ENCODE peak calls at places on chromosomes 5 and 9, in six cellular contexts. One of them, this sample, is unnamed. For H3K9me3, the result is how much of the 10 kb centered on the place peaks cover.

GRCh38 chr5:178203670-178204204 is 596 bp upstream of the HNRNPAB start:
- DNase-seq in left ventricle myocardium inferior: no peak
- DNase-seq in right atrium auricular region: no peak
- DNase-seq in neural progenitor cell: no peak
- DNase-seq in mammary epithelial cell: no peak
- DNase-seq in heart left ventricle: no peak
- DNase-seq in this sample: no peak

GRCh38 chr9:3526903-3527652 is 1.3 kb upstream of the RFX3 start:
- DNase-seq in left ventricle myocardium inferior: no peak
- DNase-seq in heart left ventricle: no peak
- DNase-seq in mammary epithelial cell: no peak
- DNase-seq in neural progenitor cell: peak
- DNase-seq in right atrium auricular region: no peak
- DNase-seq in this sample: peak

GRCh38 chr9:111994831-111995458 is 98.3 kb downstream of the UGCG start:
- DNase-seq in left ventricle myocardium inferior: no peak
- DNase-seq in right atrium auricular region: peak
- DNase-seq in mammary epithelial cell: peak
- DNase-seq in heart left ventricle: no peak
- DNase-seq in neural progenitor cell: no peak
- DNase-seq in this sample: no peak

GRCh38 chr9:35490155-35490909 is 421 bp downstream of the RUSC2 start:
- DNase-seq in left ventricle myocardium inferior: peak
- DNase-seq in mammary epithelial cell: peak
- DNase-seq in neural progenitor cell: peak
- DNase-seq in right atrium auricular region: no peak
- DNase-seq in heart left ventricle: no peak
- DNase-seq in this sample: peak

GRCh38 chr5:122311400-122311887 is 593 bp upstream of the SNCAIP start:
- DNase-seq in neural progenitor cell: no peak
- DNase-seq in mammary epithelial cell: no peak
- DNase-seq in heart left ventricle: peak
- DNase-seq in left ventricle myocardium inferior: no peak
- DNase-seq in right atrium auricular region: no peak
- DNase-seq in this sample: no peak

GRCh38 chr9:15225564-15226126 is 81.4 kb downstream of the TTC39B start:
- DNase-seq in neural progenitor cell: no peak
- DNase-seq in mammary epithelial cell: no peak
- DNase-seq in right atrium auricular region: no peak
- DNase-seq in left ventricle myocardium inferior: no peak
- DNase-seq in heart left ventricle: no peak
- DNase-seq in this sample: no peak

GRCh38 chr5:113065626-113066025 is 89.0 kb downstream of the DCP2 start:
- DNase-seq in mammary epithelial cell: no peak
- DNase-seq in left ventricle myocardium inferior: no peak
- DNase-seq in right atrium auricular region: no peak
- DNase-seq in neural progenitor cell: no peak
- DNase-seq in heart left ventricle: no peak
- DNase-seq in this sample: no peak

GRCh38 chr9:26893030-26893676 is 551 bp upstream of the CAAP1 start:
- DNase-seq in neural progenitor cell: peak
- DNase-seq in mammary epithelial cell: no peak
- DNase-seq in right atrium auricular region: no peak
- DNase-seq in left ventricle myocardium inferior: no peak
- DNase-seq in heart left ventricle: no peak
- DNase-seq in this sample: no peak

GRCh38 chr9:90600029-90600428 is 42.6 kb downstream of the DIRAS2 start:
- DNase-seq in mammary epithelial cell: peak
- DNase-seq in neural progenitor cell: no peak
- DNase-seq in right atrium auricular region: no peak
- DNase-seq in heart left ventricle: no peak
- DNase-seq in left ventricle myocardium inferior: no peak
- DNase-seq in this sample: peak

GRCh38 chr5:151745071-151745705 is 13.2 kb downstream of the ATOX1 start:
- DNase-seq in neural progenitor cell: no peak
- DNase-seq in right atrium auricular region: no peak
- DNase-seq in mammary epithelial cell: peak
- DNase-seq in left ventricle myocardium inferior: peak
- DNase-seq in heart left ventricle: peak
- DNase-seq in this sample: no peak

GRCh38 chr5:177546262-177546741 is 8.1 kb downstream of the FAM193B start:
- DNase-seq in left ventricle myocardium inferior: no peak
- DNase-seq in mammary epithelial cell: peak
- DNase-seq in heart left ventricle: no peak
- DNase-seq in right atrium auricular region: peak
- DNase-seq in neural progenitor cell: no peak
- DNase-seq in this sample: no peak

GRCh38 chr9:78567693-78568092 is 270.8 kb downstream of the PSAT1 start:
- DNase-seq in heart left ventricle: no peak
- DNase-seq in neural progenitor cell: peak
- DNase-seq in mammary epithelial cell: peak
- DNase-seq in right atrium auricular region: no peak
- DNase-seq in left ventricle myocardium inferior: no peak
- DNase-seq in this sample: no peak

GRCh38 chr9:12817702-12818101 is 42.9 kb downstream of the LURAP1L start:
- DNase-seq in left ventricle myocardium inferior: no peak
- DNase-seq in heart left ventricle: no peak
- DNase-seq in neural progenitor cell: no peak
- DNase-seq in right atrium auricular region: no peak
- DNase-seq in mammary epithelial cell: peak
- DNase-seq in this sample: no peak

GRCh38 chr9:114025196-114025753 is 52.8 kb downstream of the AMBP start:
- DNase-seq in mammary epithelial cell: no peak
- DNase-seq in left ventricle myocardium inferior: no peak
- DNase-seq in neural progenitor cell: no peak
- DNase-seq in right atrium auricular region: no peak
- DNase-seq in heart left ventricle: no peak
- DNase-seq in this sample: no peak

GRCh38 chr5:13350754-13351153 is 593.7 kb downstream of the DNAH5 start:
- DNase-seq in neural progenitor cell: no peak
- DNase-seq in left ventricle myocardium inferior: no peak
- DNase-seq in heart left ventricle: no peak
- DNase-seq in right atrium auricular region: no peak
- DNase-seq in mammary epithelial cell: no peak
- DNase-seq in this sample: no peak

GRCh38 chr5:114223866-114224265 is 138.0 kb upstream of the KCNN2 start:
- DNase-seq in left ventricle myocardium inferior: no peak
- DNase-seq in heart left ventricle: no peak
- DNase-seq in neural progenitor cell: peak
- DNase-seq in mammary epithelial cell: peak
- DNase-seq in right atrium auricular region: no peak
- DNase-seq in this sample: peak

GRCh38 chr9:110320651-110321050 is 17.0 kb downstream of the TXNDC8 start:
- DNase-seq in mammary epithelial cell: no peak
- DNase-seq in neural progenitor cell: no peak
- DNase-seq in heart left ventricle: no peak
- DNase-seq in left ventricle myocardium inferior: no peak
- DNase-seq in right atrium auricular region: no peak
- DNase-seq in this sample: no peak

GRCh38 chr5:54722846-54723433 is 205.4 kb downstream of the SNX18 start:
- DNase-seq in heart left ventricle: no peak
- DNase-seq in mammary epithelial cell: no peak
- DNase-seq in neural progenitor cell: peak
- DNase-seq in left ventricle myocardium inferior: no peak
- DNase-seq in right atrium auricular region: no peak
- DNase-seq in this sample: no peak

GRCh38 chr5:124748687-124749594 is 2.5 kb upstream of the ZNF608 start:
- DNase-seq in mammary epithelial cell: peak
- DNase-seq in heart left ventricle: peak
- DNase-seq in neural progenitor cell: peak
- DNase-seq in right atrium auricular region: peak
- DNase-seq in left ventricle myocardium inferior: peak
- DNase-seq in this sample: peak

GRCh38 chr9:108834959-108835696 is 20.7 kb downstream of the ACTL7B start:
- DNase-seq in right atrium auricular region: no peak
- DNase-seq in heart left ventricle: no peak
- DNase-seq in neural progenitor cell: no peak
- DNase-seq in left ventricle myocardium inferior: no peak
- DNase-seq in mammary epithelial cell: peak
- DNase-seq in this sample: no peak

GRCh38 chr5:132479812-132480441 is 10.6 kb downstream of the IRF1 start:
- DNase-seq in right atrium auricular region: no peak
- DNase-seq in heart left ventricle: no peak
- DNase-seq in left ventricle myocardium inferior: no peak
- DNase-seq in neural progenitor cell: no peak
- DNase-seq in mammary epithelial cell: no peak
- DNase-seq in this sample: no peak

GRCh38 chr5:132477784-132478497 is 12.6 kb downstream of the IRF1 start:
- DNase-seq in right atrium auricular region: no peak
- DNase-seq in mammary epithelial cell: no peak
- DNase-seq in left ventricle myocardium inferior: peak
- DNase-seq in heart left ventricle: no peak
- DNase-seq in neural progenitor cell: no peak
- DNase-seq in this sample: no peak

GRCh38 chr5:132479073-132479811 is 11.3 kb downstream of the IRF1 start:
- DNase-seq in left ventricle myocardium inferior: no peak
- DNase-seq in right atrium auricular region: no peak
- DNase-seq in neural progenitor cell: no peak
- DNase-seq in heart left ventricle: no peak
- DNase-seq in mammary epithelial cell: no peak
- DNase-seq in this sample: no peak

GRCh38 chr5:132476853-132477729 is 13.5 kb downstream of the IRF1 start:
- DNase-seq in mammary epithelial cell: no peak
- DNase-seq in neural progenitor cell: no peak
- DNase-seq in left ventricle myocardium inferior: peak
- DNase-seq in heart left ventricle: no peak
- DNase-seq in right atrium auricular region: no peak
- DNase-seq in this sample: no peak

DNA sequence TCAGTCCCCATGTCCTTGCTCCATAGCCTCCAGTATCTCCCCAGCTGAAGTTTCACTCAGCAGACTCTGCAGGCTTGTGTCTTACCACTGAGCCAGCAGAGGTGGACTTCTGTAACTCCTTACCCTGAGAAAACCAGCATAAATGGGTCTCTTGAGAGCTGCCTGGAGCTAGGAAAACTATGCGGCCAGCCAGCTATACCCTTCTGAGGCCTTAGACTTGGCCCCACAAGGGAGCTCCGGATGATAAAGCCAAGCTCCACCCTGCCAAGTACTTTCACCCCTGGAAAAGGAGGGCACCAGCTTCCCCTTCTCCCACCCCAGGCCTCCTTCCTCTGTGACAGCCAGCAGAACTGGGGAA is 12.1 kb downstream of the IRF1 start:
- DNase-seq in right atrium auricular region: no peak
- DNase-seq in neural progenitor cell: no peak
- DNase-seq in left ventricle myocardium inferior: peak
- DNase-seq in mammary epithelial cell: no peak
- DNase-seq in heart left ventricle: no peak
- DNase-seq in this sample: no peak
- H3K9me3 ChIP-seq in right atrium auricular region: under half
- H3K9me3 ChIP-seq in neural progenitor cell: under half
- H3K9me3 ChIP-seq in left ventricle myocardium inferior: under half
- H3K9me3 ChIP-seq in mammary epithelial cell: under half
- H3K9me3 ChIP-seq in heart left ventricle: under half
- H3K9me3 ChIP-seq in this sample: under half

GRCh38 chr5:141413540-141414069 is 818 bp downstream of the PCDHGA10 start:
- DNase-seq in neural progenitor cell: no peak
- DNase-seq in mammary epithelial cell: no peak
- DNase-seq in left ventricle myocardium inferior: no peak
- DNase-seq in heart left ventricle: no peak
- DNase-seq in right atrium auricular region: no peak
- DNase-seq in this sample: no peak

GRCh38 chr5:141412853-141413539 is at the start of gene PCDHGA10:
- DNase-seq in mammary epithelial cell: peak
- DNase-seq in heart left ventricle: no peak
- DNase-seq in neural progenitor cell: peak
- DNase-seq in left ventricle myocardium inferior: no peak
- DNase-seq in right atrium auricular region: no peak
- DNase-seq in this sample: peak

GRCh38 chr5:141411575-141411974 is 1.2 kb upstream of the PCDHGA10 start:
- DNase-seq in right atrium auricular region: no peak
- DNase-seq in mammary epithelial cell: no peak
- DNase-seq in left ventricle myocardium inferior: no peak
- DNase-seq in neural progenitor cell: no peak
- DNase-seq in heart left ventricle: no peak
- DNase-seq in this sample: no peak

DNA sequence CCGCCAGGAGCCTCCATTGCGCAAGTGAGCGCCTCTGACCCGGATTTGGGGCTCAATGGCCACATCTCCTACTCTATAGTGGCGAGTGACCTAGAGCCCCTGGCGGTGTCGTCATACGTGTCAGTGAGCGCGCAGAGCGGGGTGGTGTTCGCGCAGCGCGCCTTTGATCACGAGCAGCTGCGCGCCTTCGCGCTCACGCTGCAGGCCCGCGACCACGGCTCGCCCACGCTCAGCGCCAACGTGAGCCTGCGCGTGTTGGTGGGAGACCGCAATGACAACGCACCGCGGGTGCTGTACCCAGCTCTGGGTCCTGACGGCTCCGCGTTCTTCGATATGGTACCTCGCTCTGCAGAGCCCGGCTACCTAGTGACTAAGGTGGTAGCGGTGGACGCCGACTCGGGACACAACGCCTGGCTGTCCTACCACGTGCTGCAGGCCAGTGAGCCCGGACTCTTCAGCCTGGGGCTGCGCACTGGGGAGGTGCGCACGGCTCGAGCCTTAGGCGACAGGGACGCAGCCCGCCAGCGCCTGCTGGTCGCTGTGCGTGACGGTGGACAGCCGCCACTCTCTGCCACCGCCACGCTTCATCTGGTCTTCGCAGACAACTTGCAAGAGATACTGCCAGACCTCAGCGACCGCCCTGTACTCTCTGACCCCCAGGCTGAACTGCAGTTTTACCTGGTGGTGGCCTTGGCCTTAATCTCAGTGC is 1.9 kb downstream of the PCDHGB6 start:
- DNase-seq in neural progenitor cell: no peak
- DNase-seq in heart left ventricle: no peak
- DNase-seq in mammary epithelial cell: no peak
- DNase-seq in right atrium auricular region: no peak
- DNase-seq in left ventricle myocardium inferior: no peak
- DNase-seq in this sample: no peak
- H3K9me3 ChIP-seq in neural progenitor cell: under half
- H3K9me3 ChIP-seq in heart left ventricle: half or more
- H3K9me3 ChIP-seq in mammary epithelial cell: under half
- H3K9me3 ChIP-seq in right atrium auricular region: under half
- H3K9me3 ChIP-seq in left ventricle myocardium inferior: half or more
- H3K9me3 ChIP-seq in this sample: under half

DNA sequence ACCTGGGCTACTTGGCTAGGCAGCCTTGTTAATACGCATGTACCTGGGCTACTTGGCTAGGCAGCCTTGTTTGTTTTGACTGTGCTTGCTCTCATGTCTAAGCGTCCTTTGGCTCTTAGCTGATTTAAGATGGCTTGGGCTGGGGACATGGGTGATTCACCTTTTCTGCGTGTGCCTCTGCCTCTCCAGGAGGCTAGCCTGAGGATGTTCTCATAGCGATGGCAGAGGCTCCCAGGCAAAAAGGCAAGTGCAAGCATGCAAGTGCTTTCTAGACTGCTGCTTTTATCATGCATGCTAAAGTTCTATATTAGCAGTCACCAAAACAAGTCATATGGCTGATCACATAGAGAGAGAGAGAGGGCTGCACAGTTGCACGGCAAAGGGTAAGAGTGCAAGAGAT is 300.5 kb downstream of the IRX1 start:
- DNase-seq in right atrium auricular region: no peak
- DNase-seq in neural progenitor cell: no peak
- DNase-seq in mammary epithelial cell: peak
- DNase-seq in left ventricle myocardium inferior: no peak
- DNase-seq in heart left ventricle: no peak
- DNase-seq in this sample: no peak
- H3K9me3 ChIP-seq in right atrium auricular region: under half
- H3K9me3 ChIP-seq in neural progenitor cell: under half
- H3K9me3 ChIP-seq in mammary epithelial cell: under half
- H3K9me3 ChIP-seq in left ventricle myocardium inferior: under half
- H3K9me3 ChIP-seq in heart left ventricle: under half
- H3K9me3 ChIP-seq in this sample: under half

GRCh38 chr5:74519161-74519571 is 121.4 kb downstream of the ENC1 start:
- DNase-seq in right atrium auricular region: no peak
- DNase-seq in heart left ventricle: no peak
- DNase-seq in mammary epithelial cell: no peak
- DNase-seq in neural progenitor cell: no peak
- DNase-seq in left ventricle myocardium inferior: no peak
- DNase-seq in this sample: no peak
- H3K9me3 ChIP-seq in right atrium auricular region: under half
- H3K9me3 ChIP-seq in heart left ventricle: under half
- H3K9me3 ChIP-seq in mammary epithelial cell: under half
- H3K9me3 ChIP-seq in neural progenitor cell: under half
- H3K9me3 ChIP-seq in left ventricle myocardium inferior: under half
- H3K9me3 ChIP-seq in this sample: under half

This sample was measured in WERI-Rb-1.